ENCODE peak calls at places on chromosome 2, in eight cellular contexts. One of them, this sample, is unnamed.

GRCh38 chr2:222776792-222777191 is 84.0 kb upstream of the ACSL3 start:
- DNase-seq in GM12891: no peak
- DNase-seq in AG04450: no peak
- DNase-seq in amygdala: no peak
- DNase-seq in PC-3: no peak
- DNase-seq in left lobe of liver: peak; percentile 70
- DNase-seq in KBM-7: no peak
- DNase-seq in activated CD4-positive, alpha-beta T cell treated with anti-CD3 and anti-CD28 coated beads, Interleukin-2, amount 10 ng/mL, durations not matched to agents 7 days and 5 days: no peak
- DNase-seq in this sample: no peak

GRCh38 chr2:29113891-29114321 is 1.3 kb upstream of the CLIP4 start:
- DNase-seq in left lobe of liver: no peak
- DNase-seq in activated CD4-positive, alpha-beta T cell treated with anti-CD3 and anti-CD28 coated beads, Interleukin-2, amount 10 ng/mL, durations not matched to agents 7 days and 5 days: no peak
- DNase-seq in GM12891: no peak
- DNase-seq in PC-3: peak; percentile 94
- DNase-seq in amygdala: no peak
- DNase-seq in KBM-7: peak; percentile 87
- DNase-seq in AG04450: no peak
- DNase-seq in this sample: no peak

GRCh38 chr2:124983595-124983994 is 958.5 kb downstream of the CNTNAP5 start:
- DNase-seq in left lobe of liver: no peak
- DNase-seq in AG04450: no peak
- DNase-seq in amygdala: no peak
- DNase-seq in activated CD4-positive, alpha-beta T cell treated with anti-CD3 and anti-CD28 coated beads, Interleukin-2, amount 10 ng/mL, durations not matched to agents 7 days and 5 days: no peak
- DNase-seq in KBM-7: no peak
- DNase-seq in PC-3: peak; percentile 85
- DNase-seq in GM12891: no peak
- DNase-seq in this sample: no peak

GRCh38 chr2:88967844-88968243 is 276.4 kb downstream of the RPIA start:
- DNase-seq in AG04450: no peak
- DNase-seq in activated CD4-positive, alpha-beta T cell treated with anti-CD3 and anti-CD28 coated beads, Interleukin-2, amount 10 ng/mL, durations not matched to agents 7 days and 5 days: no peak
- DNase-seq in KBM-7: peak; percentile 27
- DNase-seq in GM12891: no peak
- DNase-seq in left lobe of liver: no peak
- DNase-seq in amygdala: no peak
- DNase-seq in PC-3: peak; percentile 49
- DNase-seq in this sample: no peak

GRCh38 chr2:21657475-21657874 is 533.7 kb downstream of the TDRD15 start:
- DNase-seq in KBM-7: no peak
- DNase-seq in GM12891: no peak
- DNase-seq in left lobe of liver: no peak
- DNase-seq in PC-3: no peak
- DNase-seq in AG04450: no peak
- DNase-seq in activated CD4-positive, alpha-beta T cell treated with anti-CD3 and anti-CD28 coated beads, Interleukin-2, amount 10 ng/mL, durations not matched to agents 7 days and 5 days: no peak
- DNase-seq in amygdala: no peak
- DNase-seq in this sample: no peak

GRCh38 chr2:129699781-129700573 is 279.5 kb upstream of the RAB6C start:
- DNase-seq in AG04450: no peak
- DNase-seq in left lobe of liver: no peak
- DNase-seq in amygdala: no peak
- DNase-seq in KBM-7: no peak
- DNase-seq in activated CD4-positive, alpha-beta T cell treated with anti-CD3 and anti-CD28 coated beads, Interleukin-2, amount 10 ng/mL, durations not matched to agents 7 days and 5 days: no peak
- DNase-seq in GM12891: no peak
- DNase-seq in PC-3: no peak
- DNase-seq in this sample: no peak

GRCh38 chr2:54240515-54241219 is 15.4 kb downstream of the TSPYL6 start:
- DNase-seq in left lobe of liver: no peak
- DNase-seq in AG04450: no peak
- DNase-seq in GM12891: no peak
- DNase-seq in KBM-7: no peak
- DNase-seq in amygdala: no peak
- DNase-seq in activated CD4-positive, alpha-beta T cell treated with anti-CD3 and anti-CD28 coated beads, Interleukin-2, amount 10 ng/mL, durations not matched to agents 7 days and 5 days: no peak
- DNase-seq in PC-3: peak; percentile 34
- DNase-seq in this sample: no peak

GRCh38 chr2:61247204-61247812 is 85.3 kb downstream of the C2orf74 start:
- DNase-seq in GM12891: no peak
- DNase-seq in KBM-7: no peak
- DNase-seq in AG04450: peak; percentile 18
- DNase-seq in activated CD4-positive, alpha-beta T cell treated with anti-CD3 and anti-CD28 coated beads, Interleukin-2, amount 10 ng/mL, durations not matched to agents 7 days and 5 days: no peak
- DNase-seq in PC-3: no peak
- DNase-seq in amygdala: no peak
- DNase-seq in left lobe of liver: no peak
- DNase-seq in this sample: no peak

GRCh38 chr2:136056077-136056688 is 61.8 kb downstream of the CXCR4 start:
- DNase-seq in AG04450: no peak
- DNase-seq in PC-3: no peak
- DNase-seq in left lobe of liver: no peak
- DNase-seq in amygdala: no peak
- DNase-seq in activated CD4-positive, alpha-beta T cell treated with anti-CD3 and anti-CD28 coated beads, Interleukin-2, amount 10 ng/mL, durations not matched to agents 7 days and 5 days: no peak
- DNase-seq in KBM-7: no peak
- DNase-seq in GM12891: no peak
- DNase-seq in this sample: no peak

GRCh38 chr2:199366406-199366805 is 91.3 kb downstream of the SATB2 start:
- DNase-seq in activated CD4-positive, alpha-beta T cell treated with anti-CD3 and anti-CD28 coated beads, Interleukin-2, amount 10 ng/mL, durations not matched to agents 7 days and 5 days: no peak
- DNase-seq in PC-3: peak; percentile 78
- DNase-seq in amygdala: no peak
- DNase-seq in left lobe of liver: no peak
- DNase-seq in GM12891: no peak
- DNase-seq in AG04450: no peak
- DNase-seq in KBM-7: peak; percentile 13
- DNase-seq in this sample: no peak

GRCh38 chr2:188979730-188980123 is 5.6 kb downstream of the COL3A1 start:
- DNase-seq in left lobe of liver: no peak
- DNase-seq in activated CD4-positive, alpha-beta T cell treated with anti-CD3 and anti-CD28 coated beads, Interleukin-2, amount 10 ng/mL, durations not matched to agents 7 days and 5 days: no peak
- DNase-seq in AG04450: no peak
- DNase-seq in GM12891: no peak
- DNase-seq in PC-3: no peak
- DNase-seq in amygdala: no peak
- DNase-seq in KBM-7: no peak
- DNase-seq in this sample: no peak

GRCh38 chr2:59000796-59001195 is 759.7 kb upstream of the FANCL start:
- DNase-seq in AG04450: no peak
- DNase-seq in PC-3: no peak
- DNase-seq in activated CD4-positive, alpha-beta T cell treated with anti-CD3 and anti-CD28 coated beads, Interleukin-2, amount 10 ng/mL, durations not matched to agents 7 days and 5 days: no peak
- DNase-seq in left lobe of liver: no peak
- DNase-seq in KBM-7: peak; percentile 67
- DNase-seq in amygdala: no peak
- DNase-seq in GM12891: no peak
- DNase-seq in this sample: no peak

GRCh38 chr2:177758591-177759371 is 313.8 kb downstream of the PDE11A start:
- DNase-seq in KBM-7: peak; percentile 28
- DNase-seq in amygdala: peak; percentile 13
- DNase-seq in activated CD4-positive, alpha-beta T cell treated with anti-CD3 and anti-CD28 coated beads, Interleukin-2, amount 10 ng/mL, durations not matched to agents 7 days and 5 days: no peak
- DNase-seq in GM12891: no peak
- DNase-seq in AG04450: no peak
- DNase-seq in PC-3: peak; percentile 59
- DNase-seq in left lobe of liver: no peak
- DNase-seq in this sample: peak; percentile 40

GRCh38 chr2:151159109-151159690 is 102.5 kb downstream of the RBM43 start:
- DNase-seq in PC-3: no peak
- DNase-seq in KBM-7: no peak
- DNase-seq in activated CD4-positive, alpha-beta T cell treated with anti-CD3 and anti-CD28 coated beads, Interleukin-2, amount 10 ng/mL, durations not matched to agents 7 days and 5 days: no peak
- DNase-seq in GM12891: no peak
- DNase-seq in amygdala: no peak
- DNase-seq in AG04450: no peak
- DNase-seq in left lobe of liver: no peak
- DNase-seq in this sample: no peak

GRCh38 chr2:135744761-135745314 is 3.2 kb downstream of the UBXN4 start:
- DNase-seq in left lobe of liver: no peak
- DNase-seq in PC-3: peak; percentile 62
- DNase-seq in amygdala: no peak
- DNase-seq in KBM-7: peak; percentile 45
- DNase-seq in AG04450: no peak
- DNase-seq in activated CD4-positive, alpha-beta T cell treated with anti-CD3 and anti-CD28 coated beads, Interleukin-2, amount 10 ng/mL, durations not matched to agents 7 days and 5 days: peak; percentile 14
- DNase-seq in GM12891: peak; percentile 20
- DNase-seq in this sample: no peak

GRCh38 chr2:12606472-12607000 is 110.2 kb upstream of the TRIB2 start:
- DNase-seq in left lobe of liver: no peak
- DNase-seq in amygdala: no peak
- DNase-seq in PC-3: peak; percentile 61
- DNase-seq in AG04450: no peak
- DNase-seq in GM12891: no peak
- DNase-seq in KBM-7: no peak
- DNase-seq in activated CD4-positive, alpha-beta T cell treated with anti-CD3 and anti-CD28 coated beads, Interleukin-2, amount 10 ng/mL, durations not matched to agents 7 days and 5 days: no peak
- DNase-seq in this sample: no peak

GRCh38 chr2:36611316-36611990 is 13.5 kb upstream of the FEZ2 start:
- DNase-seq in KBM-7: no peak
- DNase-seq in left lobe of liver: no peak
- DNase-seq in GM12891: no peak
- DNase-seq in PC-3: no peak
- DNase-seq in AG04450: no peak
- DNase-seq in activated CD4-positive, alpha-beta T cell treated with anti-CD3 and anti-CD28 coated beads, Interleukin-2, amount 10 ng/mL, durations not matched to agents 7 days and 5 days: no peak
- DNase-seq in amygdala: no peak
- DNase-seq in this sample: no peak

GRCh38 chr2:238359403-238359802 is 39.1 kb downstream of the TRAF3IP1 start:
- DNase-seq in amygdala: no peak
- DNase-seq in AG04450: no peak
- DNase-seq in GM12891: no peak
- DNase-seq in left lobe of liver: no peak
- DNase-seq in activated CD4-positive, alpha-beta T cell treated with anti-CD3 and anti-CD28 coated beads, Interleukin-2, amount 10 ng/mL, durations not matched to agents 7 days and 5 days: no peak
- DNase-seq in KBM-7: no peak
- DNase-seq in PC-3: no peak
- DNase-seq in this sample: no peak

GRCh38 chr2:145811467-145812162 is 1291.7 kb upstream of the ZEB2 start:
- DNase-seq in amygdala: no peak
- DNase-seq in GM12891: no peak
- DNase-seq in KBM-7: no peak
- DNase-seq in activated CD4-positive, alpha-beta T cell treated with anti-CD3 and anti-CD28 coated beads, Interleukin-2, amount 10 ng/mL, durations not matched to agents 7 days and 5 days: no peak
- DNase-seq in AG04450: no peak
- DNase-seq in PC-3: no peak
- DNase-seq in left lobe of liver: no peak
- DNase-seq in this sample: no peak

GRCh38 chr2:241994556-241995213 is 125.2 kb downstream of the RTP5 start:
- DNase-seq in GM12891: no peak
- DNase-seq in AG04450: no peak
- DNase-seq in amygdala: no peak
- DNase-seq in left lobe of liver: peak; percentile 40
- DNase-seq in activated CD4-positive, alpha-beta T cell treated with anti-CD3 and anti-CD28 coated beads, Interleukin-2, amount 10 ng/mL, durations not matched to agents 7 days and 5 days: no peak
- DNase-seq in PC-3: no peak
- DNase-seq in KBM-7: no peak
- DNase-seq in this sample: no peak

GRCh38 chr2:166917433-166917832 is 29.2 kb downstream of the XIRP2 start:
- DNase-seq in KBM-7: no peak
- DNase-seq in activated CD4-positive, alpha-beta T cell treated with anti-CD3 and anti-CD28 coated beads, Interleukin-2, amount 10 ng/mL, durations not matched to agents 7 days and 5 days: no peak
- DNase-seq in PC-3: peak; percentile 24
- DNase-seq in AG04450: no peak
- DNase-seq in GM12891: no peak
- DNase-seq in left lobe of liver: no peak
- DNase-seq in amygdala: no peak
- DNase-seq in this sample: no peak

GRCh38 chr2:146444987-146445386 is 1399.8 kb upstream of the ACVR2A start:
- DNase-seq in amygdala: no peak
- DNase-seq in GM12891: no peak
- DNase-seq in AG04450: no peak
- DNase-seq in left lobe of liver: no peak
- DNase-seq in activated CD4-positive, alpha-beta T cell treated with anti-CD3 and anti-CD28 coated beads, Interleukin-2, amount 10 ng/mL, durations not matched to agents 7 days and 5 days: no peak
- DNase-seq in PC-3: peak; percentile 42
- DNase-seq in KBM-7: no peak
- DNase-seq in this sample: no peak

GRCh38 chr2:38523728-38524437 is 78.8 kb downstream of the HNRNPLL start:
- DNase-seq in activated CD4-positive, alpha-beta T cell treated with anti-CD3 and anti-CD28 coated beads, Interleukin-2, amount 10 ng/mL, durations not matched to agents 7 days and 5 days: no peak
- DNase-seq in amygdala: no peak
- DNase-seq in KBM-7: no peak
- DNase-seq in AG04450: no peak
- DNase-seq in GM12891: no peak
- DNase-seq in left lobe of liver: no peak
- DNase-seq in PC-3: no peak
- DNase-seq in this sample: no peak

GRCh38 chr2:193527146-193527545 is 1332.4 kb upstream of the TMEFF2 start:
- DNase-seq in KBM-7: no peak
- DNase-seq in left lobe of liver: no peak
- DNase-seq in amygdala: no peak
- DNase-seq in GM12891: no peak
- DNase-seq in PC-3: no peak
- DNase-seq in AG04450: no peak
- DNase-seq in activated CD4-positive, alpha-beta T cell treated with anti-CD3 and anti-CD28 coated beads, Interleukin-2, amount 10 ng/mL, durations not matched to agents 7 days and 5 days: no peak
- DNase-seq in this sample: no peak

GRCh38 chr2:176729706-176730569 is 460.7 kb downstream of the MTX2 start:
- DNase-seq in left lobe of liver: peak; percentile 88
- DNase-seq in KBM-7: no peak
- DNase-seq in GM12891: no peak
- DNase-seq in AG04450: no peak
- DNase-seq in activated CD4-positive, alpha-beta T cell treated with anti-CD3 and anti-CD28 coated beads, Interleukin-2, amount 10 ng/mL, durations not matched to agents 7 days and 5 days: no peak
- DNase-seq in amygdala: no peak
- DNase-seq in PC-3: no peak
- DNase-seq in this sample: no peak

GRCh38 chr2:224904390-224904789 is 137.9 kb downstream of the DOCK10 start:
- DNase-seq in activated CD4-positive, alpha-beta T cell treated with anti-CD3 and anti-CD28 coated beads, Interleukin-2, amount 10 ng/mL, durations not matched to agents 7 days and 5 days: no peak
- DNase-seq in PC-3: peak; percentile 15
- DNase-seq in KBM-7: no peak
- DNase-seq in amygdala: no peak
- DNase-seq in GM12891: no peak
- DNase-seq in AG04450: no peak
- DNase-seq in left lobe of liver: no peak
- DNase-seq in this sample: no peak

GRCh38 chr2:237097911-237098702 is 12.4 kb downstream of the COPS8 start:
- DNase-seq in AG04450: no peak
- DNase-seq in KBM-7: no peak
- DNase-seq in left lobe of liver: no peak
- DNase-seq in activated CD4-positive, alpha-beta T cell treated with anti-CD3 and anti-CD28 coated beads, Interleukin-2, amount 10 ng/mL, durations not matched to agents 7 days and 5 days: no peak
- DNase-seq in amygdala: no peak
- DNase-seq in GM12891: no peak
- DNase-seq in PC-3: peak; percentile 95
- DNase-seq in this sample: no peak

GRCh38 chr2:37581433-37581832 is 90.0 kb downstream of the CDC42EP3 start:
- DNase-seq in GM12891: no peak
- DNase-seq in activated CD4-positive, alpha-beta T cell treated with anti-CD3 and anti-CD28 coated beads, Interleukin-2, amount 10 ng/mL, durations not matched to agents 7 days and 5 days: no peak
- DNase-seq in left lobe of liver: no peak
- DNase-seq in AG04450: no peak
- DNase-seq in PC-3: no peak
- DNase-seq in KBM-7: no peak
- DNase-seq in amygdala: no peak
- DNase-seq in this sample: no peak

GRCh38 chr2:64754587-64754986 is 100.9 kb upstream of the SERTAD2 start:
- DNase-seq in KBM-7: peak; percentile 35
- DNase-seq in GM12891: no peak
- DNase-seq in amygdala: no peak
- DNase-seq in PC-3: no peak
- DNase-seq in left lobe of liver: no peak
- DNase-seq in activated CD4-positive, alpha-beta T cell treated with anti-CD3 and anti-CD28 coated beads, Interleukin-2, amount 10 ng/mL, durations not matched to agents 7 days and 5 days: no peak
- DNase-seq in AG04450: no peak
- DNase-seq in this sample: no peak

GRCh38 chr2:66570471-66570870 is 135.5 kb downstream of the MEIS1 start:
- DNase-seq in KBM-7: no peak
- DNase-seq in GM12891: no peak
- DNase-seq in AG04450: no peak
- DNase-seq in left lobe of liver: no peak
- DNase-seq in PC-3: no peak
- DNase-seq in amygdala: no peak
- DNase-seq in activated CD4-positive, alpha-beta T cell treated with anti-CD3 and anti-CD28 coated beads, Interleukin-2, amount 10 ng/mL, durations not matched to agents 7 days and 5 days: no peak
- DNase-seq in this sample: no peak

GRCh38 chr2:10434885-10435419 is 13.2 kb downstream of the ODC1 start:
- DNase-seq in AG04450: peak; percentile 34
- DNase-seq in GM12891: peak; percentile 91
- DNase-seq in PC-3: peak; percentile 81
- DNase-seq in activated CD4-positive, alpha-beta T cell treated with anti-CD3 and anti-CD28 coated beads, Interleukin-2, amount 10 ng/mL, durations not matched to agents 7 days and 5 days: peak; percentile 68
- DNase-seq in amygdala: peak; percentile 12
- DNase-seq in KBM-7: peak; percentile 89
- DNase-seq in left lobe of liver: peak; percentile 73
- DNase-seq in this sample: peak; percentile 87

GRCh38 chr2:132715554-132715953 is 45.5 kb upstream of the LYPD1 start:
- DNase-seq in KBM-7: no peak
- DNase-seq in GM12891: no peak
- DNase-seq in PC-3: no peak
- DNase-seq in left lobe of liver: no peak
- DNase-seq in activated CD4-positive, alpha-beta T cell treated with anti-CD3 and anti-CD28 coated beads, Interleukin-2, amount 10 ng/mL, durations not matched to agents 7 days and 5 days: no peak
- DNase-seq in amygdala: no peak
- DNase-seq in AG04450: no peak
- DNase-seq in this sample: no peak

GRCh38 chr2:12412898-12413305 is 303.8 kb upstream of the TRIB2 start:
- DNase-seq in AG04450: no peak
- DNase-seq in KBM-7: no peak
- DNase-seq in PC-3: no peak
- DNase-seq in GM12891: peak; percentile 25
- DNase-seq in activated CD4-positive, alpha-beta T cell treated with anti-CD3 and anti-CD28 coated beads, Interleukin-2, amount 10 ng/mL, durations not matched to agents 7 days and 5 days: peak; percentile 67
- DNase-seq in left lobe of liver: no peak
- DNase-seq in amygdala: no peak
- DNase-seq in this sample: no peak

This sample was measured in progenitor cell of endocrine pancreas.